ENCODE peak calls at places on chromosome X, in eight cellular contexts. A is PC-9, B is HepG2, J is A549, F is fibroblast of lung, N is fibroblast of pulmonary artery, T is adrenal gland, Y is left lung. Q is an unnamed sample.
A peak's percentile ranks its signal among the peaks of the same experiment; 100 is the strongest.

GRCh38 chrX:22043872-22044271 is 11.7 kb downstream of the PHEX start:
- DNase-seq in A (no peak), B (no peak), J (no peak), F (no peak), N (no peak), T (no peak), Y (no peak), Q (no peak)

GRCh38 chrX:143781103-143781502 is 60.6 kb upstream of the SPANXN2 start:
- DNase-seq in A (no peak), B (no peak), J (no peak), F (peak; percentile 3), N (peak; percentile 15), T (no peak), Y (no peak), Q (peak; percentile 19)

GRCh38 chrX:148609766-148610698 is 109.6 kb downstream of the AFF2 start:
- DNase-seq in A (no peak), B (no peak), J (no peak), F (peak; percentile 29), N (no peak), T (no peak), Y (no peak), Q (no peak)

GRCh38 chrX:145825896-145826295 is 8.3 kb downstream of the SLITRK2 start:
- DNase-seq in A (peak; percentile 35), B (no peak), J (peak; percentile 17), F (no peak), N (no peak), T (no peak), Y (no peak), Q (peak; percentile 15)

GRCh38 chrX:12771445-12772069 is 19.7 kb upstream of the PRPS2 start:
- DNase-seq in A (no peak), B (no peak), J (peak; percentile 73), F (peak; percentile 19), N (peak; percentile 51), T (no peak), Y (peak; percentile 89), Q (peak; percentile 58)

GRCh38 chrX:134727363-134727762 is 69.1 kb upstream of the PLAC1 start:
- DNase-seq in A (peak; percentile 67), B (peak; percentile 30), J (peak; percentile 81), F (no peak), N (no peak), T (no peak), Y (no peak), Q (peak; percentile 49)

GRCh38 chrX:142804085-142804484 is 221.6 kb upstream of the SPANXN4 start:
- DNase-seq in A (no peak), B (no peak), J (peak; percentile 10), F (no peak), N (no peak), T (no peak), Y (no peak), Q (no peak)

GRCh38 chrX:139199945-139200344 is 330.6 kb upstream of the F9 start:
- DNase-seq in A (no peak), B (no peak), J (no peak), F (no peak), N (no peak), T (no peak), Y (no peak), Q (no peak)

GRCh38 chrX:98398542-98398941 is 1514.8 kb downstream of the RPA4 start:
- DNase-seq in A (no peak), B (no peak), J (no peak), F (no peak), N (no peak), T (no peak), Y (no peak), Q (no peak)

GRCh38 chrX:109719262-109719661 is 13.8 kb downstream of the ACSL4 start:
- DNase-seq in A (no peak), B (no peak), J (no peak), F (no peak), N (no peak), T (no peak), Y (no peak), Q (no peak)

GRCh38 chrX:150035531-150035930 is 97.2 kb upstream of the EOLA2 start:
- DNase-seq in A (no peak), B (no peak), J (peak; percentile 40), F (peak; percentile 30), N (no peak), T (no peak), Y (no peak), Q (no peak)

GRCh38 chrX:53321216-53321942 is 40.0 kb upstream of the IQSEC2 start:
- DNase-seq in A (no peak), B (no peak), J (no peak), F (no peak), N (no peak), T (peak; percentile 20), Y (peak; percentile 67), Q (no peak)

GRCh38 chrX:31423575-31424284 is 351.9 kb upstream of the FTHL17 start:
- DNase-seq in A (peak; percentile 40), B (peak; percentile 15), J (peak; percentile 17), F (peak; percentile 36), N (peak; percentile 77), T (peak; percentile 21), Y (no peak), Q (peak; percentile 78)

GRCh38 chrX:136551410-136551809 is 19.4 kb downstream of the VGLL1 start:
- DNase-seq in A (no peak), B (no peak), J (no peak), F (no peak), N (no peak), T (no peak), Y (no peak), Q (no peak)

GRCh38 chrX:25156323-25156722 is 140.6 kb upstream of the ARX start:
- DNase-seq in A (no peak), B (no peak), J (peak; percentile 3), F (peak; percentile 49), N (no peak), T (no peak), Y (no peak), Q (peak; percentile 4)

GRCh38 chrX:14359727-14360126 is 169.6 kb upstream of the GLRA2 start:
- DNase-seq in A (no peak), B (no peak), J (no peak), F (no peak), N (no peak), T (no peak), Y (no peak), Q (no peak)

DNA sequence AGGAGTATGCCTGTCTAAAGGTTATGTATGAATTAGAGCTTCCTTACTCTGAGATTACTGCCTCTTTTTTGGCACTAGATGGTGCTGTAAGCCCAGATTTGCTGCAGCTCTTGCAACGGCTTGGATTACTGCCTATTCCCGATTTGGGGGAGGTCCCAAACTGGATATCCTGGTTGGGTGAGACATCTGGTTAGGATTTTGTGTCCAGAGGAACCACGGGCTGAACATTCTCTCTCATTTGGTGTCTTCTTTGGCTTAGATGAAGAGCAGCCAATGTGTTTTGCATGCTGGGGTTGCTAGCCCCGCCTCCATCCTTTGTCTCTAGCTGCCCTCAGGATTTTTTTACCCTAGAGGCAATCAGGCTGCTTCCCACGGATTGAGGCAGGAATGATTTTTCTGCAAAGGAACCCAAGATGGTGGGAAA is 31.9 kb downstream of the F8A1 start:
- DNase-seq in A (peak; percentile 69), B (peak; percentile 48), J (peak; percentile 74), F (peak; percentile 78), N (peak; percentile 84), T (peak; percentile 35), Y (no peak), Q (peak; percentile 77)
- TF ChIP-seq CTCF in A (peak; percentile 75), B (peak; percentile 77), J (peak; percentile 86), F (peak; percentile 61), N (peak; percentile 63), T (peak; percentile 61), Y (no peak), Q (peak; percentile 59)

GRCh38 chrX:24054182-24055042 is at the start of gene EIF2S3:
- DNase-seq in A (peak; percentile 88), B (peak; percentile 91), J (peak; percentile 98), F (peak; percentile 97), N (peak; percentile 97), T (peak; percentile 92), Y (peak; percentile 92), Q (peak; percentile 96)
- H3K4me3 ChIP-seq in A (no peak within 1 kb of the TSS), B (no peak within 1 kb of the TSS), J (no peak within 1 kb of the TSS), F (peak within 1 kb of the TSS; percentile 29), N (no peak within 1 kb of the TSS), T (peak within 1 kb of the TSS; percentile 95), Y (no peak within 1 kb of the TSS), Q (peak within 1 kb of the TSS; percentile 79)

DNA sequence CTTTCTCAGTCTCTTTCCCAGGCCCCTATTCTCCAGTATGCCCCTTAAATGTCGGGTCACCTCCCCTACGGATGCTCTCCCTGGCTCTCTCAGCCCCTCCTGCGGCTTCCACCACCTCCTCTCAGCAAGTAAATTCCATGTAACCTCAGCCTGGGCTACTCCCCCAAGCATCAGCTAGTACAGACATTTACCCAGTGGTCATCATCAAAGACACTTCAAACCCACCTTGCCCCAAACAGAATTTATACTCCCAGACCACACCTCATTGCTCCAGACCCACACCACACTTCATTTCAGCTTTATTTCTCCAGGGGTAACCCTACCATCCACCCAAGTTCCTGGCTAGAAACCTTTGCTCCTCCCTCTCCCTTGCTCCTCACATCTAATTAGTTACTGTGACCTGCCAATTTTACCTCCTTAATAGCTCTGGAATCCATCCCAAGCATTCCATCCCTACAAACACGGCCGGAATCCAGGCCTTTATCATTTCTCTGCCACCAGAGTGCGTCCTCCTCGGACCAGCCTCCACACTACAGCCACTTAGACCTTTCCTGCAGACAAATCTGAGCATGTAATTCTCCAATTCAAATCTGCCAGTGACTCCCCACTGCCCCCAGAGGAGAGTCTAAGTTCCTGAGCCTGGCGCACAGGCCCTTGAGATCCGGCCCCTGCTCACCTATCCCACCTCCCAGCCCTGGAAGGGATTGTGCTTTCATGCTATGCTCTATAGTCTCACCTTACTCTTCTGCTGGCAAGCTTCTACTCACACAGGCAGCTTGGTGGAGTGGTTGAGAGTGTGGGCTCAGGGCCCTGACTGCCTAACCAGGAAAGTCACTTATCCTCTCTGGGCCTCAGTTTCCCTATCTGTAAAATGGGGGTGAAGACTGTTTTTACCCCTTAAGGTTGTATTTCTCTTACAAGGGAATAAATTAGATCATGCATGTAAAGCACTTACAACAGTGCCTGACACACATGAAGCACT is 31.4 kb downstream of the PJA1 start:
- DNase-seq in A (peak; percentile 68), B (peak; percentile 59), J (peak; percentile 78), F (peak; percentile 77), N (peak; percentile 78), T (no peak), Y (no peak), Q (peak; percentile 66)
- TF ChIP-seq CTCF in A (peak; percentile 58), B (peak; percentile 52), J (peak; percentile 51), F (peak; percentile 59), N (peak; percentile 62), T (peak; percentile 48), Y (peak; percentile 15), Q (peak; percentile 65)

GRCh38 chrX:96407043-96407442 is 277.6 kb upstream of the DIAPH2 start:
- DNase-seq in A (peak; percentile 82), B (peak; percentile 45), J (peak; percentile 62), F (peak; percentile 29), N (peak; percentile 47), T (no peak), Y (no peak), Q (peak; percentile 46)
- H3K4me3 ChIP-seq in A (peak overlapping the region; percentile 38), B (no peak overlapping the region), J (peak overlapping the region; percentile 15), F (no peak overlapping the region), N (no peak overlapping the region), T (no peak overlapping the region), Y (no peak overlapping the region), Q (no peak overlapping the region)

GRCh38 chrX:18194688-18195087 is 26.0 kb downstream of the BEND2 start:
- DNase-seq in A (no peak), B (no peak), J (no peak), F (no peak), N (no peak), T (no peak), Y (no peak), Q (no peak)
- TF ChIP-seq CTCF in A (no peak), B (no peak), J (no peak), F (no peak), N (no peak), T (no peak), Y (no peak), Q (no peak)